ENCODE peak calls at places on chromosome 22, in four cellular contexts. One of them, this sample, is unnamed.

GRCh38 chr22:19356708-19357269 is 65.3 kb upstream of the CLTCL1 start:
- DNase-seq in astrocyte of the cerebellum: no peak
- DNase-seq in NB4: no peak
- DNase-seq in K562: no peak
- DNase-seq in this sample: no peak

GRCh38 chr22:20794132-20794990 is 20.4 kb downstream of the SERPIND1 start:
- DNase-seq in K562: no peak
- DNase-seq in astrocyte of the cerebellum: no peak
- DNase-seq in NB4: no peak
- DNase-seq in this sample: no peak

GRCh38 chr22:20955548-20955947 is 11.5 kb upstream of the AIFM3 start:
- DNase-seq in astrocyte of the cerebellum: no peak
- DNase-seq in NB4: no peak
- DNase-seq in K562: no peak
- DNase-seq in this sample: no peak

GRCh38 chr22:23065069-23065451 is 5.3 kb upstream of the GNAZ start:
- DNase-seq in NB4: no peak
- DNase-seq in astrocyte of the cerebellum: no peak
- DNase-seq in K562: no peak
- DNase-seq in this sample: no peak

GRCh38 chr22:43094551-43094950 is 5.4 kb upstream of the TTLL1 start:
- DNase-seq in NB4: no peak
- DNase-seq in K562: no peak
- DNase-seq in astrocyte of the cerebellum: no peak
- DNase-seq in this sample: no peak

GRCh38 chr22:24503851-24504170 is 8.7 kb downstream of the UPB1 start:
- DNase-seq in astrocyte of the cerebellum: no peak
- DNase-seq in NB4: peak
- DNase-seq in K562: no peak
- DNase-seq in this sample: no peak

GRCh38 chr22:31752096-31752847 is 1.5 kb upstream of the DEPDC5 start:
- DNase-seq in K562: no peak
- DNase-seq in NB4: peak
- DNase-seq in astrocyte of the cerebellum: no peak
- DNase-seq in this sample: no peak

GRCh38 chr22:35661377-35661937 is 13.2 kb downstream of the APOL6 start:
- DNase-seq in NB4: no peak
- DNase-seq in astrocyte of the cerebellum: no peak
- DNase-seq in K562: no peak
- DNase-seq in this sample: no peak

GRCh38 chr22:50244420-50245213 is at the start of gene TUBGCP6:
- DNase-seq in K562: peak
- DNase-seq in NB4: peak
- DNase-seq in astrocyte of the cerebellum: peak
- DNase-seq in this sample: peak
- TF ChIP-seq CTCF in K562: no peak
- TF ChIP-seq CTCF in NB4: no peak
- TF ChIP-seq CTCF in astrocyte of the cerebellum: peak
- TF ChIP-seq CTCF in this sample: no peak

GRCh38 chr22:38026130-38027111 is 30.8 kb upstream of the PICK1 start:
- DNase-seq in K562: no peak
- DNase-seq in astrocyte of the cerebellum: no peak
- DNase-seq in NB4: no peak
- DNase-seq in this sample: no peak

GRCh38 chr22:38025514-38025913 is 31.7 kb upstream of the PICK1 start:
- DNase-seq in K562: no peak
- DNase-seq in NB4: no peak
- DNase-seq in astrocyte of the cerebellum: no peak
- DNase-seq in this sample: no peak

GRCh38 chr22:38028344-38029130 is 28.7 kb upstream of the PICK1 start:
- DNase-seq in astrocyte of the cerebellum: no peak
- DNase-seq in K562: no peak
- DNase-seq in NB4: no peak
- DNase-seq in this sample: no peak

GRCh38 chr22:38029370-38029769 is 27.8 kb upstream of the PICK1 start:
- DNase-seq in astrocyte of the cerebellum: no peak
- DNase-seq in K562: no peak
- DNase-seq in NB4: no peak
- DNase-seq in this sample: no peak

DNA sequence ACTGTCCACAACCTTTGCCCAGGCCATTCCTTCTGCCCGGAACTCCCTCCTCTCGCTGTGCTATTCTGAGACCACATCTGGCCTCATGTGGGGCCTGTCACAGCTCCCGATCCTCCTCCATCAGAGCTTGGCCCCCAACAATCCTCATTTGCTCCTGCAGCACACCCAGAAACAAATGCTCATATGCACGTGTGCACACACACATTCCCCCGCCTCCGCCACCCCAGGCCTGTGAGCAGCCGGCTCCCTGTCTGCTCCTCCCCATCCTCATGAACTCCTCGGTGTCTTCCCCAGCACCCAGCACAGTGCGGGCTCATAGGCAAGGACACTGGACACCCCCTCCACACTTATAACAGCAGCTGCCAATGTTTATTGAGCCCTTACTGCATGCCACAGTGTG is 29.7 kb upstream of the PICK1 start:
- DNase-seq in astrocyte of the cerebellum: no peak
- DNase-seq in NB4: no peak
- DNase-seq in K562: no peak
- DNase-seq in this sample: no peak
- TF ChIP-seq CTCF in astrocyte of the cerebellum: no peak
- TF ChIP-seq CTCF in NB4: no peak
- TF ChIP-seq CTCF in K562: no peak
- TF ChIP-seq CTCF in this sample: no peak

DNA sequence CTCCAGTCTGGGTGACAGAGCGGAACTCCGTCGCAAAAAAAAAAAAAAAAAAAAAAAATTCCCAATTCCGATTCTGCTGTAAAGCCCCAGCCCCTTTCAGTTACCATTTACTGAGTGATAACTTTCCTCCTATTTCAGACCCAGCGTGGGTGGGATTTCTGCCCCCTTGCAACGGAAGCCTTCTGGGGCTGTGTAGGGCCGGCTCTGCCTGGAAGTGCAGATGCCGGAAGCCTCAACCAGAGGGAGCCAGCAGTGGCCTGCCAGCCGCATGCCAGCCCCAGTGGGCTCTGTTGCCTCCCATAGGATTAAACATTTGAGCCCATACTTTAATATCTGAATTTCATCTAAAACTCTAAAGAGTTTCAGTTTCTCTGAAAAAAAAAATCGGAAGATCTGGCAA is 60.0 kb upstream of the NUP50 start:
- DNase-seq in NB4: no peak
- DNase-seq in astrocyte of the cerebellum: no peak
- DNase-seq in K562: no peak
- DNase-seq in this sample: no peak
- TF ChIP-seq CTCF in NB4: no peak
- TF ChIP-seq CTCF in astrocyte of the cerebellum: peak
- TF ChIP-seq CTCF in K562: no peak
- TF ChIP-seq CTCF in this sample: no peak

GRCh38 chr22:38494939-38495338 is 11.2 kb downstream of the DDX17 start:
- DNase-seq in NB4: no peak
- DNase-seq in astrocyte of the cerebellum: no peak
- DNase-seq in K562: no peak
- DNase-seq in this sample: no peak
- TF ChIP-seq CTCF in NB4: no peak
- TF ChIP-seq CTCF in astrocyte of the cerebellum: no peak
- TF ChIP-seq CTCF in K562: no peak
- TF ChIP-seq CTCF in this sample: peak

DNA sequence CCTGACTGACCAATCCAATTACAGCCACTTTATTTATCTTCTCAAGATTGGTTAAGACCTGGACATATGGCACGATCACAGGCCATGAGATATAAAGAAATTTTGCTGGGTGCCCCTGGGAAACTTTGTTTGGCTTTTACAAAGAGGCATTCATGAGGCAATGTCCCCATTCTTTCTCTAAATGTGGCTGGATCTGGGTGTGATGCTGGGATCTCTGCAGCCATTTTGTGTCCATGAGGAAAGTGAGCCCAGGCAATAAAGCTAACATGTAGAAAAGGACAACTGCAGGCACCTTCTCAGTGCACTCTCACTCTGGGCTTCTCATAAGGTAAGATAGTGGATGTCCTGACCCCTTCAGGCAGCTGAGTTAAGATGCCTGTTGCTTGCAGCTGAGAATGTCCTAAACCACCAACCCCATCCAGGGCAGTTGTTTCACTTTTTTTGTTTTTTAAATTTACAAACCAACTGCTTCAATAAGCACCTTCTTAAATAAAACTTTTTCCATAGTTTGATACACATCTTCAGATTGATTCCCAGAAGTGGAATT is 372.3 kb downstream of the MIAT start:
- DNase-seq in K562: no peak
- DNase-seq in NB4: no peak
- DNase-seq in astrocyte of the cerebellum: no peak
- DNase-seq in this sample: no peak
- TF ChIP-seq CTCF in K562: no peak
- TF ChIP-seq CTCF in NB4: no peak
- TF ChIP-seq CTCF in astrocyte of the cerebellum: no peak
- TF ChIP-seq CTCF in this sample: no peak

GRCh38 chr22:50058338-50059184 is 463 bp upstream of the TTLL8 start:
- DNase-seq in K562: no peak
- DNase-seq in astrocyte of the cerebellum: no peak
- DNase-seq in NB4: no peak
- DNase-seq in this sample: no peak

GRCh38 chr22:50057868-50058311 is at the start of gene TTLL8:
- DNase-seq in astrocyte of the cerebellum: no peak
- DNase-seq in NB4: no peak
- DNase-seq in K562: no peak
- DNase-seq in this sample: no peak

GRCh38 chr22:50059881-50060262 is 1.8 kb upstream of the TTLL8 start:
- DNase-seq in K562: no peak
- DNase-seq in NB4: no peak
- DNase-seq in astrocyte of the cerebellum: no peak
- DNase-seq in this sample: no peak

GRCh38 chr22:50060441-50061140 is 2.5 kb upstream of the TTLL8 start:
- DNase-seq in NB4: no peak
- DNase-seq in K562: no peak
- DNase-seq in astrocyte of the cerebellum: no peak
- DNase-seq in this sample: no peak

GRCh38 chr22:50059185-50059880 is 1.2 kb upstream of the TTLL8 start:
- DNase-seq in K562: peak
- DNase-seq in astrocyte of the cerebellum: no peak
- DNase-seq in NB4: peak
- DNase-seq in this sample: peak
- TF ChIP-seq CTCF in K562: no peak
- TF ChIP-seq CTCF in astrocyte of the cerebellum: no peak
- TF ChIP-seq CTCF in NB4: no peak
- TF ChIP-seq CTCF in this sample: no peak

This sample was measured in endothelial cell.